ENCODE peak calls at places on chromosomes 16 and 17, in six cellular contexts. One of them, this sample, is unnamed.

GRCh38 chr16:27222499-27223225 is 19.3 kb downstream of the KDM8 start:
- DNase-seq in colonic mucosa: no peak
- DNase-seq in IMR-90: peak
- DNase-seq in transverse colon: peak
- DNase-seq in mesendoderm: peak
- DNase-seq in CD8-positive, alpha-beta memory T cell: no peak
- DNase-seq in this sample: no peak

GRCh38 chr17:19398301-19399181 is 11.6 kb upstream of the MFAP4 start:
- DNase-seq in colonic mucosa: peak
- DNase-seq in IMR-90: no peak
- DNase-seq in transverse colon: peak
- DNase-seq in mesendoderm: no peak
- DNase-seq in CD8-positive, alpha-beta memory T cell: no peak
- DNase-seq in this sample: peak

GRCh38 chr17:835263-835662 is 53.1 kb downstream of the MRM3 start:
- DNase-seq in colonic mucosa: no peak
- DNase-seq in IMR-90: peak
- DNase-seq in transverse colon: no peak
- DNase-seq in mesendoderm: peak
- DNase-seq in CD8-positive, alpha-beta memory T cell: no peak
- DNase-seq in this sample: no peak

GRCh38 chr16:19033761-19034160 is 33.7 kb upstream of the COQ7 start:
- DNase-seq in colonic mucosa: no peak
- DNase-seq in IMR-90: no peak
- DNase-seq in transverse colon: no peak
- DNase-seq in mesendoderm: no peak
- DNase-seq in CD8-positive, alpha-beta memory T cell: no peak
- DNase-seq in this sample: no peak

GRCh38 chr16:5944971-5945370 is 847.4 kb upstream of the EEF2KMT start:
- DNase-seq in colonic mucosa: no peak
- DNase-seq in IMR-90: no peak
- DNase-seq in transverse colon: no peak
- DNase-seq in mesendoderm: no peak
- DNase-seq in CD8-positive, alpha-beta memory T cell: no peak
- DNase-seq in this sample: no peak

GRCh38 chr17:15260376-15261062 is 4.6 kb downstream of the PMP22 start:
- DNase-seq in colonic mucosa: peak
- DNase-seq in IMR-90: peak
- DNase-seq in transverse colon: peak
- DNase-seq in mesendoderm: peak
- DNase-seq in CD8-positive, alpha-beta memory T cell: no peak
- DNase-seq in this sample: peak

GRCh38 chr17:74928786-74929185 is 4.7 kb downstream of the OTOP2 start:
- DNase-seq in colonic mucosa: no peak
- DNase-seq in IMR-90: no peak
- DNase-seq in transverse colon: no peak
- DNase-seq in mesendoderm: no peak
- DNase-seq in CD8-positive, alpha-beta memory T cell: no peak
- DNase-seq in this sample: no peak

GRCh38 chr16:86566966-86567700 is 504 bp downstream of the FOXC2 start:
- DNase-seq in colonic mucosa: no peak
- DNase-seq in IMR-90: peak
- DNase-seq in transverse colon: no peak
- DNase-seq in mesendoderm: peak
- DNase-seq in CD8-positive, alpha-beta memory T cell: no peak
- DNase-seq in this sample: no peak

GRCh38 chr17:65039349-65039988 is 17.1 kb downstream of the GNA13 start:
- DNase-seq in colonic mucosa: no peak
- DNase-seq in IMR-90: no peak
- DNase-seq in transverse colon: no peak
- DNase-seq in mesendoderm: no peak
- DNase-seq in CD8-positive, alpha-beta memory T cell: peak
- DNase-seq in this sample: no peak

GRCh38 chr16:17107450-17107849 is 363.3 kb downstream of the XYLT1 start:
- DNase-seq in colonic mucosa: no peak
- DNase-seq in IMR-90: no peak
- DNase-seq in transverse colon: no peak
- DNase-seq in mesendoderm: no peak
- DNase-seq in CD8-positive, alpha-beta memory T cell: no peak
- DNase-seq in this sample: no peak

GRCh38 chr17:39357488-39357887 is 43.9 kb downstream of the FBXL20 start:
- DNase-seq in colonic mucosa: no peak
- DNase-seq in IMR-90: peak
- DNase-seq in transverse colon: no peak
- DNase-seq in mesendoderm: no peak
- DNase-seq in CD8-positive, alpha-beta memory T cell: no peak
- DNase-seq in this sample: no peak

GRCh38 chr16:55280622-55281021 is 43.4 kb upstream of the IRX6 start:
- DNase-seq in colonic mucosa: no peak
- DNase-seq in IMR-90: no peak
- DNase-seq in transverse colon: no peak
- DNase-seq in mesendoderm: no peak
- DNase-seq in CD8-positive, alpha-beta memory T cell: no peak
- DNase-seq in this sample: no peak

GRCh38 chr16:73048292-73049050 is 543 bp upstream of the ZFHX3 start:
- DNase-seq in colonic mucosa: no peak
- DNase-seq in IMR-90: no peak
- DNase-seq in transverse colon: peak
- DNase-seq in mesendoderm: peak
- DNase-seq in CD8-positive, alpha-beta memory T cell: no peak
- DNase-seq in this sample: peak

GRCh38 chr16:12089492-12090161 is 113.1 kb downstream of the SNX29 start:
- DNase-seq in colonic mucosa: peak
- DNase-seq in IMR-90: peak
- DNase-seq in transverse colon: peak
- DNase-seq in mesendoderm: peak
- DNase-seq in CD8-positive, alpha-beta memory T cell: no peak
- DNase-seq in this sample: peak

GRCh38 chr17:80447790-80448189 is 28.6 kb downstream of the NPTX1 start:
- DNase-seq in colonic mucosa: no peak
- DNase-seq in IMR-90: no peak
- DNase-seq in transverse colon: no peak
- DNase-seq in mesendoderm: no peak
- DNase-seq in CD8-positive, alpha-beta memory T cell: no peak
- DNase-seq in this sample: no peak

GRCh38 chr17:68943123-68943811 is 11.9 kb downstream of the ABCA8 start:
- DNase-seq in colonic mucosa: no peak
- DNase-seq in IMR-90: no peak
- DNase-seq in transverse colon: no peak
- DNase-seq in mesendoderm: no peak
- DNase-seq in CD8-positive, alpha-beta memory T cell: no peak
- DNase-seq in this sample: no peak

GRCh38 chr16:1009358-1010150 is 28.0 kb downstream of the SOX8 start:
- DNase-seq in colonic mucosa: no peak
- DNase-seq in IMR-90: no peak
- DNase-seq in transverse colon: no peak
- DNase-seq in mesendoderm: no peak
- DNase-seq in CD8-positive, alpha-beta memory T cell: no peak
- DNase-seq in this sample: no peak

GRCh38 chr16:1097156-1097555 is 1.1 kb upstream of the C1QTNF8 start:
- DNase-seq in colonic mucosa: no peak
- DNase-seq in IMR-90: no peak
- DNase-seq in transverse colon: no peak
- DNase-seq in mesendoderm: no peak
- DNase-seq in CD8-positive, alpha-beta memory T cell: no peak
- DNase-seq in this sample: no peak

GRCh38 chr16:1290032-1290431 is 19.4 kb upstream of the UBE2I start:
- DNase-seq in colonic mucosa: no peak
- DNase-seq in IMR-90: no peak
- DNase-seq in transverse colon: no peak
- DNase-seq in mesendoderm: no peak
- DNase-seq in CD8-positive, alpha-beta memory T cell: no peak
- DNase-seq in this sample: no peak

GRCh38 chr17:30821751-30822723 is 2.5 kb downstream of the CRLF3 start:
- DNase-seq in colonic mucosa: peak
- DNase-seq in IMR-90: no peak
- DNase-seq in transverse colon: no peak
- DNase-seq in mesendoderm: peak
- DNase-seq in CD8-positive, alpha-beta memory T cell: no peak
- DNase-seq in this sample: no peak

GRCh38 chr16:27514806-27515205 is 34.9 kb downstream of the GTF3C1 start:
- DNase-seq in colonic mucosa: no peak
- DNase-seq in IMR-90: peak
- DNase-seq in transverse colon: no peak
- DNase-seq in mesendoderm: no peak
- DNase-seq in CD8-positive, alpha-beta memory T cell: no peak
- DNase-seq in this sample: no peak

GRCh38 chr16:46894011-46894672 is 10.0 kb downstream of the GPT2 start:
- DNase-seq in colonic mucosa: no peak
- DNase-seq in IMR-90: peak
- DNase-seq in transverse colon: no peak
- DNase-seq in mesendoderm: no peak
- DNase-seq in CD8-positive, alpha-beta memory T cell: no peak
- DNase-seq in this sample: no peak

GRCh38 chr17:59406808-59407381 is 75.4 kb downstream of the YPEL2 start:
- DNase-seq in colonic mucosa: no peak
- DNase-seq in IMR-90: peak
- DNase-seq in transverse colon: no peak
- DNase-seq in mesendoderm: no peak
- DNase-seq in CD8-positive, alpha-beta memory T cell: no peak
- DNase-seq in this sample: no peak
- H3K27ac ChIP-seq in colonic mucosa: no peak
- H3K27ac ChIP-seq in IMR-90: no peak
- H3K27ac ChIP-seq in transverse colon: peak
- H3K27ac ChIP-seq in mesendoderm: no peak
- H3K27ac ChIP-seq in CD8-positive, alpha-beta memory T cell: no peak
- H3K27ac ChIP-seq in this sample: no peak

GRCh38 chr16:49811630-49812334 is 44.1 kb downstream of the ZNF423 start:
- DNase-seq in colonic mucosa: no peak
- DNase-seq in IMR-90: no peak
- DNase-seq in transverse colon: no peak
- DNase-seq in mesendoderm: peak
- DNase-seq in CD8-positive, alpha-beta memory T cell: no peak
- DNase-seq in this sample: no peak
- H3K4me3 ChIP-seq in colonic mucosa: no peak
- H3K4me3 ChIP-seq in IMR-90: no peak
- H3K4me3 ChIP-seq in transverse colon: no peak
- H3K4me3 ChIP-seq in mesendoderm: no peak
- H3K4me3 ChIP-seq in CD8-positive, alpha-beta memory T cell: no peak
- H3K4me3 ChIP-seq in this sample: no peak

GRCh38 chr17:37781451-37781850 is 36.6 kb upstream of the HNF1B start:
- DNase-seq in colonic mucosa: no peak
- DNase-seq in IMR-90: peak
- DNase-seq in transverse colon: no peak
- DNase-seq in mesendoderm: no peak
- DNase-seq in CD8-positive, alpha-beta memory T cell: no peak
- DNase-seq in this sample: no peak
- H3K27ac ChIP-seq in colonic mucosa: no peak
- H3K27ac ChIP-seq in IMR-90: no peak
- H3K27ac ChIP-seq in transverse colon: no peak
- H3K27ac ChIP-seq in mesendoderm: no peak
- H3K27ac ChIP-seq in CD8-positive, alpha-beta memory T cell: no peak
- H3K27ac ChIP-seq in this sample: no peak

GRCh38 chr17:58533616-58534188 is 19.3 kb upstream of the MTMR4 start:
- DNase-seq in colonic mucosa: no peak
- DNase-seq in IMR-90: no peak
- DNase-seq in transverse colon: no peak
- DNase-seq in mesendoderm: no peak
- DNase-seq in CD8-positive, alpha-beta memory T cell: no peak
- DNase-seq in this sample: no peak

GRCh38 chr17:58535431-58535830 is 21.0 kb upstream of the MTMR4 start:
- DNase-seq in colonic mucosa: no peak
- DNase-seq in IMR-90: peak
- DNase-seq in transverse colon: no peak
- DNase-seq in mesendoderm: no peak
- DNase-seq in CD8-positive, alpha-beta memory T cell: no peak
- DNase-seq in this sample: no peak

GRCh38 chr17:58534331-58534730 is 19.9 kb upstream of the MTMR4 start:
- DNase-seq in colonic mucosa: no peak
- DNase-seq in IMR-90: no peak
- DNase-seq in transverse colon: no peak
- DNase-seq in mesendoderm: no peak
- DNase-seq in CD8-positive, alpha-beta memory T cell: no peak
- DNase-seq in this sample: no peak

GRCh38 chr17:58536541-58536940 is 22.1 kb upstream of the MTMR4 start:
- DNase-seq in colonic mucosa: no peak
- DNase-seq in IMR-90: no peak
- DNase-seq in transverse colon: no peak
- DNase-seq in mesendoderm: no peak
- DNase-seq in CD8-positive, alpha-beta memory T cell: no peak
- DNase-seq in this sample: no peak

GRCh38 chr17:58534901-58535421 is 20.5 kb upstream of the MTMR4 start:
- DNase-seq in colonic mucosa: no peak
- DNase-seq in IMR-90: peak
- DNase-seq in transverse colon: no peak
- DNase-seq in mesendoderm: no peak
- DNase-seq in CD8-positive, alpha-beta memory T cell: no peak
- DNase-seq in this sample: no peak
- H3K4me3 ChIP-seq in colonic mucosa: no peak
- H3K4me3 ChIP-seq in IMR-90: no peak
- H3K4me3 ChIP-seq in transverse colon: no peak
- H3K4me3 ChIP-seq in mesendoderm: no peak
- H3K4me3 ChIP-seq in CD8-positive, alpha-beta memory T cell: no peak
- H3K4me3 ChIP-seq in this sample: no peak

DNA sequence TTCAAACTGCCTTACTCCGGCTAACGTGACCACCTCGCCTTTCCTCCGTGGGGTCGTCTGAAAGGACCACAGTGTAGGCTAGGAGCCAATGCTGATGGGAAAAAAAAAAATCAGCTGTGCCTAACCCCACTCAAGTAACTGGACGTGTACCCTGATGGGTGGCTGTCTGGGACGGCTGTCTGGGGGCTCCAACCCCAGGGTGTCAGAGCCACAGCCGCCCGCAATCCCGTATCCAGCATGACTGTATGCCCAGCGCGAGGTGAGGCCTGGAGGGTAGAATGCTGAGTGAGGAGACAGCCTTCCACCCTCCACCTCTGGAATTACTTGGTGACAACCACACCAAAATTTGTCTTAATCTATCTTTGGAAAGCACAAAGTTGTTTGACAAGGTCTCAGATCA is 2.8 kb downstream of the CSNK1D start:
- DNase-seq in colonic mucosa: no peak
- DNase-seq in IMR-90: no peak
- DNase-seq in transverse colon: no peak
- DNase-seq in mesendoderm: no peak
- DNase-seq in CD8-positive, alpha-beta memory T cell: no peak
- DNase-seq in this sample: no peak
- H3K27ac ChIP-seq in colonic mucosa: no peak
- H3K27ac ChIP-seq in IMR-90: no peak
- H3K27ac ChIP-seq in transverse colon: peak
- H3K27ac ChIP-seq in mesendoderm: no peak
- H3K27ac ChIP-seq in CD8-positive, alpha-beta memory T cell: no peak
- H3K27ac ChIP-seq in this sample: no peak

GRCh38 chr16:3029499-3030127 is 5.8 kb downstream of the THOC6 start:
- DNase-seq in colonic mucosa: no peak
- DNase-seq in IMR-90: peak
- DNase-seq in transverse colon: no peak
- DNase-seq in mesendoderm: no peak
- DNase-seq in CD8-positive, alpha-beta memory T cell: no peak
- DNase-seq in this sample: no peak
- H3K4me3 ChIP-seq in colonic mucosa: no peak
- H3K4me3 ChIP-seq in IMR-90: no peak
- H3K4me3 ChIP-seq in transverse colon: no peak
- H3K4me3 ChIP-seq in mesendoderm: no peak
- H3K4me3 ChIP-seq in CD8-positive, alpha-beta memory T cell: peak
- H3K4me3 ChIP-seq in this sample: peak